ENCODE peak calls at places on chromosome 11, in nine cellular contexts. K is erythroblast; B is suprapubic skin; N is lower leg skin; W is naive B cell; D is anterior cingulate cortex; Q is lower lobe of right lung; L is stimulated activated CD8-positive, alpha-beta memory T cell treated with anti-CD3 and anti-CD28 coated beads, Interleukin-15, amount 100 ng/mL, for 24 hours; Y is activated CD8-positive, alpha-beta memory T cell treated with anti-CD3 and anti-CD28 coated beads for 24 hours. F is an unnamed sample.

GRCh38 chr11:126607374-126607773 is 251.9 kb downstream of the ST3GAL4 start:
- DNase-seq in B (peak), N (no peak), Y (no peak), L (no peak), Q (no peak), W (no peak), D (peak), K (no peak), F (no peak)

GRCh38 chr11:128776434-128777284 is 82.8 kb downstream of the FLI1 start:
- DNase-seq in N (no peak), W (peak), K (peak), Y (peak), D (no peak), L (no peak), Q (no peak), B (no peak), F (no peak)

GRCh38 chr11:110776091-110776490 is 63.9 kb upstream of the ARHGAP20 start:
- DNase-seq in Y (no peak), W (no peak), Q (no peak), B (no peak), D (no peak), L (no peak), N (no peak), K (no peak), F (no peak)

GRCh38 chr11:132168326-132168725 is 797.9 kb downstream of the NTM start:
- DNase-seq in W (no peak), Y (no peak), K (no peak), D (no peak), B (no peak), N (no peak), L (no peak), Q (no peak), F (no peak)

GRCh38 chr11:106950067-106950491 is 68.2 kb downstream of the GUCY1A2 start:
- DNase-seq in Q (no peak), L (no peak), D (no peak), Y (no peak), N (no peak), W (no peak), B (no peak), K (no peak), F (no peak)

GRCh38 chr11:78812513-78813293 is 238.0 kb upstream of the NARS2 start:
- DNase-seq in N (no peak), W (no peak), Y (no peak), D (no peak), K (no peak), L (no peak), Q (no peak), B (no peak), F (no peak)

GRCh38 chr11:69524291-69524882 is 42.9 kb downstream of the LINC01488 start:
- DNase-seq in Y (no peak), D (no peak), N (no peak), L (no peak), Q (peak), W (no peak), K (no peak), B (peak), F (peak)

GRCh38 chr11:111148953-111149352 is 96.6 kb upstream of the POU2AF2 start:
- DNase-seq in W (no peak), L (no peak), K (no peak), D (no peak), B (no peak), N (peak), Q (no peak), Y (no peak), F (no peak)

GRCh38 chr11:118928870-118929495 is 3.3 kb upstream of the BCL9L start:
- DNase-seq in L (no peak), Y (peak), B (peak), K (peak), Q (peak), N (no peak), D (peak), W (no peak), F (no peak)

GRCh38 chr11:68128682-68129327 is 7.6 kb upstream of the CHKA start:
- DNase-seq in N (no peak), W (no peak), Y (no peak), K (peak), L (no peak), D (no peak), Q (peak), B (no peak), F (no peak)